ENCODE peak calls at places on chromosomes 3 and 15, in four cellular contexts. P, R, Q and B are unnamed samples.

GRCh38 chr3:188507244-188507720 is 353.3 kb downstream of the LPP start:
- DNase-seq in P (peak; percentile 94), R (peak; percentile 44), Q (no peak), B (no peak)

GRCh38 chr3:179113903-179114302 is 34.3 kb upstream of the PIK3CA start:
- DNase-seq in P (peak; percentile 30), R (no peak), Q (no peak), B (no peak)

GRCh38 chr3:196528639-196529233 is 13.6 kb upstream of the SMCO1 start:
- DNase-seq in Q (no peak), P (peak; percentile 64), R (peak; percentile 85), B (no peak)

GRCh38 chr15:40234783-40235182 is 4.1 kb upstream of the PAK6 start:
- DNase-seq in R (no peak), Q (no peak), P (no peak), B (no peak)

GRCh38 chr15:98648654-98649537 is 557 bp downstream of the IGF1R start:
- DNase-seq in P (peak; percentile 55), Q (peak; percentile 39), R (peak; percentile 66), B (no peak)

GRCh38 chr15:100920516-100921135 is 1.5 kb downstream of the LRRK1 start:
- DNase-seq in Q (no peak), P (no peak), R (no peak), B (no peak)

GRCh38 chr3:72660270-72661114 is 187.8 kb downstream of the SHQ1 start:
- DNase-seq in R (no peak), Q (no peak), P (no peak), B (no peak)

GRCh38 chr3:60086811-60087210 is 1037.0 kb upstream of the CFAP20DC start:
- DNase-seq in P (no peak), Q (no peak), R (no peak), B (no peak)

GRCh38 chr3:117932441-117932840 is 1102.2 kb downstream of the IGSF11 start:
- DNase-seq in P (no peak), Q (no peak), R (no peak), B (no peak)

GRCh38 chr3:40387001-40387894 is at the start of gene ENTPD3:
- DNase-seq in R (peak; percentile 78), P (no peak), Q (no peak), B (no peak)

GRCh38 chr15:42091753-42092665 is 2.4 kb downstream of the PLA2G4D start:
- DNase-seq in Q (no peak), P (no peak), R (no peak), B (no peak)

GRCh38 chr3:51681453-51681852 is 10.4 kb downstream of the TEX264 start:
- DNase-seq in R (peak; percentile 64), Q (no peak), P (peak; percentile 55), B (peak; percentile 72)

GRCh38 chr15:74038707-74039655 is 43.4 kb downstream of the GOLGA6A start:
- DNase-seq in R (no peak), Q (no peak), P (peak; percentile 71), B (no peak)

GRCh38 chr3:29583861-29584260 is 303.0 kb downstream of the RBMS3 start:
- DNase-seq in Q (no peak), R (no peak), P (no peak), B (no peak)

GRCh38 chr3:7707192-7707591 is 794.4 kb upstream of the LMCD1 start:
- DNase-seq in Q (no peak), R (peak; percentile 47), P (peak; percentile 50), B (no peak)

GRCh38 chr15:34337557-34338306 is at the start of gene SLC12A6:
- DNase-seq in R (peak; percentile 95), P (peak; percentile 89), Q (peak; percentile 74), B (peak; percentile 96)

GRCh38 chr3:154428369-154429206 is 1.4 kb downstream of the GPR149 start:
- DNase-seq in Q (no peak), R (no peak), P (peak; percentile 0), B (no peak)

GRCh38 chr3:178181784-178182183 is 354.5 kb upstream of the KCNMB2 start:
- DNase-seq in P (no peak), Q (no peak), R (no peak), B (no peak)

GRCh38 chr15:59339252-59339672 is 33.4 kb downstream of the MYO1E start:
- DNase-seq in P (peak; percentile 45), R (no peak), Q (no peak), B (no peak)

GRCh38 chr15:97547381-97547780 is 413.1 kb upstream of the ARRDC4 start:
- DNase-seq in P (no peak), R (no peak), Q (no peak), B (no peak)

GRCh38 chr3:168165390-168166269 is 69.9 kb upstream of the GOLIM4 start:
- DNase-seq in P (peak; percentile 88), Q (peak; percentile 31), R (no peak), B (no peak)

DNA sequence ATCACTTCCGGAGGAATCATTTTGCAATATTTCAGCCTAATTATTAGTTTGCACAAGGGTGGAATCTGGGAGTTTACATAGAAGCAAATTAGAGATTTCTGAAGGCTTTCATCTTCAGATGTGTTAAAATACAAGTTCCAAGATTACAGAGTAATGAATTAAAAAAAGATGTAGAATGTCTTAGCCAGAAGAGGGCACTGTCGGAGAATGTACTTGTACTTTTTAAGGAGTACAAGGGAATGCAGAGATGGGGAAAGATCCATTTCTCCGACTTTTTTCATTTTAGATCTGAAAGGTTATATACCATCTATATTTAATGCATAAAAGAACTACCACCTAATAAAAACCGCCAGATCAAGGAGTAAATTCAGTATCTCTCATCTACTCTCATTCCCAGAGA is 43.1 kb upstream of the WDR5B start:
- DNase-seq in Q (no peak), P (peak; percentile 77), R (no peak), B (no peak)
- TF ChIP-seq CTCF in Q (no peak), P (peak; percentile 51), R (peak; percentile 34), B (peak; percentile 83)

GRCh38 chr3:22939349-22939748 is 263.8 kb upstream of the UBE2E2 start:
- DNase-seq in P (peak; percentile 41), R (no peak), Q (no peak), B (no peak)
- TF ChIP-seq CTCF in P (no peak), R (no peak), Q (no peak), B (no peak)

GRCh38 chr3:57647292-57647940 is 45.5 kb downstream of the DENND6A start:
- DNase-seq in R (no peak), P (no peak), Q (no peak), B (no peak)

GRCh38 chr3:57652203-57652602 is 40.7 kb downstream of the DENND6A start:
- DNase-seq in P (no peak), R (no peak), Q (no peak), B (no peak)

DNA sequence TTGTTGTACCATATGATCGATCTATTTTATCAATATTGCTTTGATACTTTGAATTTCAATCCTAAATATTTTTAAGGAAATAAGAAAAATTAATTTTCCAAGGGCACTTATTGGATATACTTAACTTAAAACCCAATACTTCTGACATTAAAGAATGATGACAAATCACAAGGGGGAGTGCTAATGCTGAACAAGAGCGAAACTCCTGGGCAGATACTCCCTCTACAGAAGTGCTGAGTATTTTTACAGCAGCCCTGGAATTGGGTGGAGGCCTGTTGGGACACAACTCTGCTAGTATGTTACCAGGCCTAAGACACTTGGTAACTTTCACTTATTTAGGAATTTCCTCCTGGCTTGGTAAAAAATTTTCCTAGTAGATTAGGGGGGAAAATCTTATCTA is 46.2 kb downstream of the DENND6A start:
- DNase-seq in R (no peak), P (peak; percentile 71), Q (no peak), B (no peak)
- TF ChIP-seq CTCF in R (no peak), P (peak; percentile 30), Q (no peak), B (peak; percentile 75)

GRCh38 chr3:156207802-156208685 is 87.7 kb downstream of the KCNAB1 start:
- DNase-seq in Q (no peak), P (no peak), R (no peak), B (no peak)
- TF ChIP-seq CTCF in Q (no peak), P (no peak), R (no peak), B (no peak)

GRCh38 chr3:157113832-157114505 is 46.0 kb downstream of the CCNL1 start:
- DNase-seq in Q (no peak), P (no peak), R (no peak), B (no peak)
- TF ChIP-seq CTCF in Q (no peak), P (no peak), R (no peak), B (peak; percentile 15)